ENCODE peak calls at places on chromosome 20, in four cellular contexts. A is H1, M is HCT116, O is K562. X is an unnamed sample.
A peak's percentile ranks its signal among the peaks of the same experiment; 100 is the strongest.

GRCh38 chr20:60729119-60729900 is 522.8 kb upstream of the CDH4 start:
- DNase-seq in M (no peak), O (no peak), A (no peak), X (no peak)

GRCh38 chr20:23508896-23509579 is 18.1 kb downstream of the CST8 start:
- DNase-seq in M (no peak), A (no peak), O (no peak), X (no peak)

GRCh38 chr20:598133-598881 is 11.8 kb downstream of the TCF15 start:
- DNase-seq in M (no peak), O (no peak), A (no peak), X (no peak)

GRCh38 chr20:32559753-32560380 is 25.3 kb downstream of the NOL4L start:
- DNase-seq in M (no peak), O (no peak), A (no peak), X (no peak)

GRCh38 chr20:4038047-4038459 is 22.7 kb upstream of the RNF24 start:
- DNase-seq in M (no peak), A (no peak), O (peak; percentile 77), X (peak; percentile 75)

GRCh38 chr20:38303908-38304379 is at the start of gene BPI:
- DNase-seq in M (no peak), O (no peak), A (no peak), X (no peak)

GRCh38 chr20:23602699-23603098 is 3.0 kb downstream of the CST9 start:
- DNase-seq in O (no peak), A (no peak), M (no peak), X (no peak)

GRCh38 chr20:41748051-41748450 is 129.9 kb upstream of the CHD6 start:
- DNase-seq in O (no peak), M (no peak), A (no peak), X (no peak)

GRCh38 chr20:52820641-52821292 is 151.4 kb upstream of the TSHZ2 start:
- DNase-seq in M (no peak), A (no peak), O (no peak), X (no peak)

GRCh38 chr20:44142416-44142815 is 44.6 kb downstream of the JPH2 start:
- DNase-seq in A (no peak), M (no peak), O (no peak), X (no peak)

GRCh38 chr20:43009497-43009896 is 180.2 kb downstream of the PTPRT start:
- DNase-seq in O (no peak), M (no peak), A (no peak), X (no peak)

GRCh38 chr20:41141153-41141815 is 3.9 kb downstream of the PLCG1 start:
- DNase-seq in A (no peak), O (peak; percentile 45), M (no peak), X (no peak)

GRCh38 chr20:61561111-61561830 is 309.2 kb downstream of the CDH4 start:
- DNase-seq in A (no peak), O (no peak), M (no peak), X (no peak)

GRCh38 chr20:63386491-63386890 is 25.3 kb upstream of the CHRNA4 start:
- DNase-seq in O (no peak), M (no peak), A (no peak), X (no peak)

GRCh38 chr20:15703171-15703911 is 869.9 kb downstream of the KIF16B start:
- DNase-seq in O (no peak), A (no peak), M (no peak), X (no peak)

GRCh38 chr20:1897965-1898464 is 2.8 kb downstream of the SIRPA start:
- DNase-seq in M (no peak), A (no peak), O (no peak), X (peak; percentile 57)

GRCh38 chr20:528923-529594 is 14.5 kb downstream of the CSNK2A1 start:
- DNase-seq in M (peak; percentile 73), A (no peak), O (no peak), X (no peak)

GRCh38 chr20:39829255-39829654 is 859.8 kb downstream of the MAFB start:
- DNase-seq in O (no peak), A (peak; percentile 7), M (no peak), X (no peak)

GRCh38 chr20:1526896-1527295 is 30.6 kb downstream of the SIRPD start:
- DNase-seq in O (no peak), A (no peak), M (no peak), X (no peak)

GRCh38 chr20:9514461-9515210 is at the start of gene LAMP5:
- DNase-seq in A (no peak), O (no peak), M (no peak), X (no peak)

GRCh38 chr20:9515211-9515580 is 806 bp downstream of the LAMP5 start:
- DNase-seq in O (no peak), A (no peak), M (no peak), X (no peak)

GRCh38 chr20:9515761-9516657 is 1.6 kb downstream of the LAMP5 start:
- DNase-seq in A (no peak), M (peak; percentile 10), O (no peak), X (no peak)

GRCh38 chr20:9517297-9518134 is 3.1 kb downstream of the LAMP5 start:
- DNase-seq in M (no peak), A (no peak), O (no peak), X (no peak)

DNA sequence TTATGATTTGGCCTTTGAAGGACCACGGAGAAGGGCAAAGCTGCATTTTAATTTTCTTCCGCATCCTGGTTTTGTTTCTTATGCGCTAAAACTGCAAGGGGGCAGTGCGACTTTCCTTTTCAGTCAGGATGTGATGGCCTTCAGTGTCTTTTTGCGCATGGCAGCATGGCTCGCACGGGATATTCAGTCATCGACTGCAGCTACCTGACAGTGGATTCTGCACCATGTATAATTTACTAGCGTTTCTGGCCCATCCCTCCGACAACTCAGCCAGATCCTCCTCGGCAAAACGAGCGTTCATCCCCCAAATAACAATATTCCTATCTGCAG is 2.2 kb downstream of the LAMP5 start:
- DNase-seq in A (no peak), M (no peak), O (no peak), X (no peak)
- H3K27me3 ChIP-seq in A (peaks cover 75% of the 10 kb centered on the region), M (peaks cover 41% of the 10 kb centered on the region), O (no peaks in the 10 kb centered on the region), X (peaks cover 2% of the 10 kb centered on the region)

GRCh38 chr20:7742479-7742878 is 197.8 kb downstream of the HAO1 start:
- DNase-seq in O (no peak), A (no peak), M (no peak), X (no peak)
- TF ChIP-seq EGR1 in O (no peak), A (no peak), M (no peak), X (no peak)

GRCh38 chr20:56873836-56874235 is 244.7 kb downstream of the TFAP2C start:
- DNase-seq in A (no peak), M (no peak), O (no peak), X (no peak)

GRCh38 chr20:56872620-56873458 is 243.7 kb downstream of the TFAP2C start:
- DNase-seq in M (no peak), O (no peak), A (no peak), X (no peak)

GRCh38 chr20:56875803-56876202 is 246.7 kb downstream of the TFAP2C start:
- DNase-seq in A (no peak), O (no peak), M (no peak), X (no peak)

GRCh38 chr20:56871691-56872090 is 242.6 kb downstream of the TFAP2C start:
- DNase-seq in A (no peak), M (no peak), O (no peak), X (no peak)

GRCh38 chr20:56875052-56875663 is 246.1 kb downstream of the TFAP2C start:
- DNase-seq in O (no peak), A (no peak), M (peak; percentile 10), X (no peak)
- H3K27me3 ChIP-seq in O (peaks cover 2% of the 10 kb centered on the region), A (no peaks in the 10 kb centered on the region), M (no peaks in the 10 kb centered on the region), X (no peaks in the 10 kb centered on the region)

DNA sequence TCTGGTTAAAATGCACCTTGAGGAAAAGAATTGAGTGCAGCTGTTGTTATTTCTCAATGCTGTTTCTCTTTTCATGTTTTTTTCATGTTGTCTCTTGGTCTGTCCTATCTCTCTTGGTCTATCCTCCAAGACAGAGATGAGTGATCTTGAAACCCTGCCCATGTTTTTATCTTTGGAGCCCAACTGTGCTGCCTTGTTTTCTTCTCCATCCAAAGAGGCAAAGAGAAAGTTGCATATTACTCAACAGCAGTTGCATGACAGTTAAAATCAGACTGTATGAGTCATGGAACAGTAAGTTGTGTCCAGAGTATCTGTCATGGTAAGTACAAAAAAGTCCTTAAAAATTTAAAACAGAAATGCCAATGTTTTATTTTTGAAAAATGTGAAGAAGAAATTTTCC is 26.2 kb downstream of the BCAS1 start:
- DNase-seq in A (no peak), M (no peak), O (peak; percentile 51), X (no peak)
- TF ChIP-seq EGR1 in A (no peak), M (no peak), O (no peak), X (no peak)

DNA sequence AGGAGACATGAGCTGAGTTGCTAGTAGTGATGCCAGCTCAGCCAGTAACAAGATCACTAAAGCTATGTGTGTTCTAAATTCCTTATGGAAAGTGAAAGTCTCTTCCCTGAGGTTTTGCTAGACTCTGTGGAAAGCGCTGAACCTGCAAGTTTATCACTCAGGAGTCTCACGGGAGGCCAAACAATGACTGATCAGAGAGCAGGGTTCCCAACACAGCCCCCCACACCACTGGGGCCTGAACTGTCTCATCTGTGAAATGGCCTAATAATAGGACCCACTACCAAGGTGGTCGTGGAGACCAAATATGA is 19.9 kb downstream of the ACSS1 start:
- DNase-seq in O (no peak), M (no peak), A (no peak), X (no peak)
- H3K27me3 ChIP-seq in O (no peaks in the 10 kb centered on the region), M (no peaks in the 10 kb centered on the region), A (no peaks in the 10 kb centered on the region), X (no peaks in the 10 kb centered on the region)

GRCh38 chr20:58808296-58809046 is 42.2 kb downstream of the GNAS-AS1 start:
- DNase-seq in A (no peak), O (no peak), M (no peak), X (no peak)

GRCh38 chr20:58802061-58802460 is 48.6 kb downstream of the GNAS-AS1 start:
- DNase-seq in O (no peak), A (no peak), M (no peak), X (no peak)

GRCh38 chr20:58800134-58800650 is 50.5 kb downstream of the GNAS-AS1 start:
- DNase-seq in A (no peak), O (no peak), M (no peak), X (no peak)

GRCh38 chr20:58803533-58803932 is 47.2 kb downstream of the GNAS-AS1 start:
- DNase-seq in A (no peak), O (no peak), M (no peak), X (no peak)
- TF ChIP-seq EGR1 in A (no peak), O (no peak), M (no peak), X (no peak)

DNA sequence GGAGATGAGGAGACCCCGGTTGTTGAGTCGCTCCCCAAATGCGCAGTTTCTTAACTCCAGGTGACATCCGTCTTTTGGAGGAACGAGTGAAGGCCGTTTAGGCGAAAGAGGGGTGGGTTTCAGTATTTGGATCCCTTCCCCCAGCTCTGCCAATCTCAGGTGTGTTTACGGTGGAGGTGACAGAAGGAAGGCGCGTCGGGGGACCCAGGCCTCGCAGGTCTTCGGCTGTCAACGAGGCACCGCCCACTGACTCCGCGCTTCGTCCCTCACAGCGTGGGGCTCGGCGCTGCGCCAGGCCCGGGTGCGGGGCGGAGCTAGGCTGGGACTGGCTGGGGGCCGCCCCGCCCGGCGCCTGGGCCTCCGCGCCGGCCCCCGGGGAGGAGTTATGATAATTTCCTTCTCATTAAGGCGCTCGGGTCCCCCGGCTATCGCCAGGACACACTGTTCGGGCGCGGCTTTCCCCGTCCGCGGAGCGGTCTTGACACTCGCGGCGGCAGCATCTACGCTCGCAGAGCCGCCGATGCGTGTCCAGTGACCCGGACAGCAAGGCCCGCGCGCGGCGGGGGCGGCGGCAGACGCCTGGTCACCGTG is at the start of gene TFAP2C:
- DNase-seq in O (peak; percentile 90), M (peak; percentile 54), A (no peak), X (no peak)
- H3K27me3 ChIP-seq in O (peaks cover 34% of the 10 kb centered on the region), M (no peaks in the 10 kb centered on the region), A (peaks cover 66% of the 10 kb centered on the region), X (peaks cover 21% of the 10 kb centered on the region)

X was measured in GM12878.